ENCODE peak calls at places on chromosomes 13 and 19, in ten cellular contexts. Z is CD8-positive, alpha-beta T cell; K is left ventricle myocardium inferior; W is suprapubic skin; Q is GM12864; G is upper lobe of right lung; S is stomach; P is AG04449; T is PC-9; C is AG10803. D is an unnamed sample.

GRCh38 chr13:110616103-110617101 is 1.1 kb downstream of the NAXD start:
- DNase-seq in Q (peak; percentile 25), P (no peak), K (no peak), Z (peak; percentile 28), T (peak; percentile 71), W (no peak), C (peak; percentile 62), S (peak; percentile 55), G (no peak), D (no peak)

GRCh38 chr19:55543567-55543966 is 1.8 kb downstream of the SBK3 start:
- DNase-seq in P (no peak), Q (no peak), Z (no peak), W (no peak), C (no peak), K (no peak), T (no peak), G (no peak), S (no peak), D (no peak)

GRCh38 chr19:41616785-41617621 is 9.9 kb downstream of the CEACAM4 start:
- DNase-seq in W (no peak), S (no peak), P (no peak), T (peak; percentile 19), G (no peak), Z (no peak), K (no peak), Q (no peak), C (peak; percentile 1), D (no peak)

GRCh38 chr13:84917252-84917878 is 881.9 kb downstream of the SLITRK6 start:
- DNase-seq in P (no peak), W (no peak), C (peak; percentile 6), K (no peak), Q (no peak), G (no peak), T (no peak), S (no peak), Z (no peak), D (no peak)

GRCh38 chr19:17121736-17122293 is 46.2 kb downstream of the MYO9B start:
- DNase-seq in W (no peak), K (no peak), P (no peak), C (peak; percentile 95), Q (peak; percentile 50), Z (no peak), G (no peak), T (no peak), S (no peak), D (peak; percentile 87)

GRCh38 chr13:107712145-107712544 is 503.2 kb downstream of the LIG4 start:
- DNase-seq in P (no peak), K (no peak), S (no peak), Z (no peak), Q (no peak), G (no peak), C (no peak), T (no peak), W (no peak), D (no peak)

GRCh38 chr19:16441661-16442071 is 30.1 kb downstream of the EPS15L1 start:
- DNase-seq in Q (no peak), P (no peak), K (no peak), Z (peak; percentile 16), G (no peak), S (no peak), C (no peak), W (no peak), T (peak; percentile 41), D (no peak)

GRCh38 chr13:23688336-23688735 is 118.1 kb downstream of the TNFRSF19 start:
- DNase-seq in K (no peak), T (no peak), Q (no peak), C (no peak), S (no peak), G (no peak), Z (no peak), P (no peak), W (no peak), D (no peak)

GRCh38 chr19:7923295-7924191 is 2.4 kb downstream of the CTXN1 start:
- DNase-seq in Z (no peak), P (no peak), W (peak; percentile 66), T (no peak), G (no peak), Q (no peak), S (no peak), K (no peak), C (no peak), D (no peak)

GRCh38 chr19:13788991-13789390 is 6.3 kb upstream of the ZSWIM4 start:
- DNase-seq in T (no peak), P (peak; percentile 84), Q (no peak), Z (peak; percentile 40), K (no peak), G (no peak), C (peak; percentile 97), S (no peak), W (no peak), D (peak; percentile 71)

GRCh38 chr19:8325454-8325853 is 4.2 kb downstream of the RPS28 start:
- DNase-seq in G (no peak), W (no peak), T (no peak), S (no peak), Z (no peak), C (no peak), K (no peak), P (no peak), Q (no peak), D (no peak)

GRCh38 chr13:73248711-73249580 is 190.1 kb downstream of the KLF5 start:
- DNase-seq in G (no peak), S (peak; percentile 64), P (no peak), W (no peak), C (peak; percentile 20), Z (no peak), K (no peak), Q (no peak), T (peak; percentile 60), D (no peak)

GRCh38 chr13:91286317-91286716 is 61.2 kb upstream of the MIR17HG start:
- DNase-seq in Q (no peak), K (no peak), P (no peak), W (no peak), T (no peak), Z (no peak), C (no peak), G (no peak), S (no peak), D (no peak)

GRCh38 chr13:91292630-91293221 is 54.8 kb upstream of the MIR17HG start:
- DNase-seq in C (no peak), W (no peak), S (no peak), Z (no peak), Q (no peak), K (no peak), G (no peak), T (no peak), P (no peak), D (no peak)

GRCh38 chr13:91296011-91296410 is 51.5 kb upstream of the MIR17HG start:
- DNase-seq in C (no peak), S (no peak), Q (no peak), P (no peak), W (no peak), K (no peak), T (no peak), G (no peak), Z (no peak), D (no peak)

GRCh38 chr13:91291078-91291477 is 56.4 kb upstream of the MIR17HG start:
- DNase-seq in W (no peak), G (no peak), C (no peak), T (no peak), Q (no peak), Z (no peak), P (no peak), K (no peak), S (no peak), D (no peak)
- TF ChIP-seq CTCF in W (no peak), G (no peak), C (no peak), T (no peak), Q (no peak), Z (no peak), P (no peak), K (no peak), S (no peak), D (no peak)

DNA sequence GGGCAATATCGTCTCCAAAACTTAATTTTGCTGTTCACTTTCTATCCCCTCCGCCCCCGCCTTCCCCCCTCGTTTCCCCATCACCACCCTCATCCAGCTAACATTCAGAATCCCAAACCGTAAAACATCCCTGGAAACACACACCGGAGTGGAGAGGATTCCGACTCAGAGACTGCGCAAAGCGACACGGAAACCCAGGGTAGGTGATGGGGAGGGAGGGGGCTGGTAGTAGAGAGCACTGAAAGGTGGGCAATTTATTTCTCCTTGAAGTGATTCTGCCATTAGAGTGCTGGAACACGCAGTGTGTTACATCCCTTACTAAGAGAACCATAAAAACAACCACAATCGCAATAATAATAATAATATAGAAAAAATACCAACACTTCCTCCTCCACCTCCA is 1.5 kb downstream of the PCDH20 start:
- DNase-seq in W (no peak), P (no peak), T (no peak), Z (no peak), C (no peak), K (no peak), G (no peak), S (no peak), Q (no peak), D (no peak)
- H3K4me3 ChIP-seq in W (peak overlapping the region; percentile 42), P (no peak overlapping the region), T (no peak overlapping the region), Z (no peak overlapping the region), C (no peak overlapping the region), K (peak overlapping the region; percentile 63), G (peak overlapping the region; percentile 41), S (peak overlapping the region; percentile 32), Q (no peak overlapping the region), D (no peak overlapping the region)

DNA sequence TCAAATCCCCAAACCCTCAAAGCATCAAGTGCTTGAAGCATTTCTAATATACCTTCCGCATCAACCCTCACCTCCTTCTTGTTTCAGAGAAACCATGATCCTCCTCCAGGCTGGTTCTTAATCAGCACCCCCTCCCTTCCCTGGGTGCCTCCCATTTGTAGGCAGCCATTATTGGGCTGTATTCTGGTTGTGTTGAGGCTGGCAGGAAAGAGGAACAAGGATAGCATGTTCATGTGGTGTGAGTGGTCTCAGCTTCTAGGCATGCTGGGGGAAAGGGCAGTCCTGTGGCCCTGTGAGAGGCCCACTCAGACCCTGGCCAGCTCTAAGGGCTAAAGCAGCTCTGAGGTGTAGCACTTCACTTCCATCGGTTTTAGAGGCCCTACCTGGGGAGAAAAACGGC is 18.9 kb upstream of the TRIM13 start:
- DNase-seq in G (no peak), T (no peak), Q (no peak), S (no peak), K (no peak), W (no peak), C (no peak), Z (no peak), P (no peak), D (no peak)
- TF ChIP-seq CTCF in G (no peak), T (no peak), Q (no peak), S (no peak), K (no peak), W (no peak), C (no peak), Z (no peak), P (no peak), D (no peak)

DNA sequence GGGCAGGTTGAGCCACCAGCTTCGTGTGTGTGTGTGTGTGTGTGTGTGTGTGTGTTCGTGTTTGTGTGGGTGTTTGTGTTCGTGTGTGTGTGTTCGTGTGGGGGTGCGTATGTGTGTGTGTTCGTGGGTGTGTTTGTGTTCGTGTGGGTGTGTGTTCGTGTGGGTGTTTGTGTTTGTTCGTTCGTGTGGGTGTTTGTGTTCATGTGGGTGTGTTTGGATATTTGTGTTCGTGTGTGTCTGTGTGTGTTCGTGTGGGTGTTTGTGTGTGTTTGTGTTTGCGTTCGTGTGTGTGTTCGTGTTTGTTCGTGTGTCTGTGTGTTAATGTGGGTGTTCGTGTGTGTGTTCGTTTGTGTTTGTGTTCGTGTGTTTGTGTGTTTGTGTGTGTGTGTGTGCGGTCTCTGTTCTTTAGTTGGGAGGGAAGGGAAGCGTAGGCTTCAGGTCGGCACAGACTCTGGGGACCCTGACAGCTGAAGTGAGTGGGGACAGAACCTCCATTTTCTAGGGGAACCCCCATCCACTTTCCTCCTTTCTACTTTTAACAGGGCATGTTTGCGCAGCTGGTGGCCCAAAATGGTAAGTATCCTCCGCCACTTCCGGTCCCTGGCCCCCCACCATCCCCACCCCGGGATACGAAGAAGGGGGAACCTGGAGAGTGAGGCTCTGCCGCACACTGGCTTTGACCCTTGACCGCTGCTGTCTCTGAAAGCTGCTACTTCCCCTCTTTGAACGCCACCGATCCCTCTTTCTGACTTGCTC is 1.6 kb downstream of the TNFSF9 start:
- DNase-seq in C (no peak), G (no peak), W (no peak), S (no peak), Q (no peak), T (no peak), Z (peak; percentile 16), K (no peak), P (no peak), D (no peak)
- H3K4me3 ChIP-seq in C (peak overlapping the region; percentile 92), G (peak overlapping the region; percentile 78), W (peak overlapping the region; percentile 69), S (no peak overlapping the region), Q (peak overlapping the region; percentile 72), T (peak overlapping the region; percentile 90), Z (peak overlapping the region; percentile 5), K (no peak overlapping the region), P (no peak overlapping the region), D (no peak overlapping the region)